ENCODE peak calls at places on chromosomes 16 and 17, in eight cellular contexts. One of them, this sample, is unnamed.

GRCh38 chr17:18025596-18026407 is 13.2 kb downstream of the ATPAF2 start:
- DNase-seq in body of pancreas: no peak
- DNase-seq in fibroblast of lung: peak; percentile 50
- DNase-seq in astrocyte of the spinal cord: no peak
- DNase-seq in cardiac muscle cell: peak; percentile 39
- DNase-seq in CD8-positive, alpha-beta memory T cell: no peak
- DNase-seq in DND-41: no peak
- DNase-seq in AG04449: no peak
- DNase-seq in this sample: no peak

GRCh38 chr16:85389679-85390470 is 223.2 kb upstream of the GSE1 start:
- DNase-seq in body of pancreas: peak; percentile 9
- DNase-seq in fibroblast of lung: no peak
- DNase-seq in astrocyte of the spinal cord: no peak
- DNase-seq in cardiac muscle cell: no peak
- DNase-seq in CD8-positive, alpha-beta memory T cell: no peak
- DNase-seq in DND-41: peak; percentile 3
- DNase-seq in AG04449: no peak
- DNase-seq in this sample: no peak

GRCh38 chr16:87457051-87457611 is 35.7 kb downstream of the ZCCHC14 start:
- DNase-seq in body of pancreas: no peak
- DNase-seq in fibroblast of lung: peak; percentile 78
- DNase-seq in astrocyte of the spinal cord: no peak
- DNase-seq in cardiac muscle cell: peak; percentile 28
- DNase-seq in CD8-positive, alpha-beta memory T cell: no peak
- DNase-seq in DND-41: no peak
- DNase-seq in AG04449: no peak
- DNase-seq in this sample: no peak

GRCh38 chr16:50371936-50372595 is 3.3 kb upstream of the BRD7 start:
- DNase-seq in body of pancreas: peak; percentile 30
- DNase-seq in fibroblast of lung: no peak
- DNase-seq in astrocyte of the spinal cord: no peak
- DNase-seq in cardiac muscle cell: peak; percentile 43
- DNase-seq in CD8-positive, alpha-beta memory T cell: no peak
- DNase-seq in DND-41: no peak
- DNase-seq in AG04449: no peak
- DNase-seq in this sample: no peak

GRCh38 chr17:40362696-40363479 is 1.6 kb downstream of the GJD3 start:
- DNase-seq in body of pancreas: peak; percentile 78
- DNase-seq in fibroblast of lung: peak; percentile 72
- DNase-seq in astrocyte of the spinal cord: peak; percentile 75
- DNase-seq in cardiac muscle cell: peak; percentile 80
- DNase-seq in CD8-positive, alpha-beta memory T cell: peak; percentile 70
- DNase-seq in DND-41: peak; percentile 84
- DNase-seq in AG04449: no peak
- DNase-seq in this sample: peak; percentile 73

GRCh38 chr17:6421700-6422604 is 13.0 kb downstream of the AIPL1 start:
- DNase-seq in body of pancreas: peak; percentile 78
- DNase-seq in fibroblast of lung: peak; percentile 46
- DNase-seq in astrocyte of the spinal cord: peak; percentile 61
- DNase-seq in cardiac muscle cell: peak; percentile 80
- DNase-seq in CD8-positive, alpha-beta memory T cell: peak; percentile 49
- DNase-seq in DND-41: peak; percentile 71
- DNase-seq in AG04449: no peak
- DNase-seq in this sample: peak; percentile 82

GRCh38 chr16:10862432-10862831 is 14.6 kb upstream of the CIITA start:
- DNase-seq in body of pancreas: peak; percentile 86
- DNase-seq in fibroblast of lung: peak; percentile 92
- DNase-seq in astrocyte of the spinal cord: peak; percentile 92
- DNase-seq in cardiac muscle cell: peak; percentile 79
- DNase-seq in CD8-positive, alpha-beta memory T cell: no peak
- DNase-seq in DND-41: no peak
- DNase-seq in AG04449: peak; percentile 5
- DNase-seq in this sample: peak; percentile 42

GRCh38 chr17:69069289-69069688 is 8.6 kb upstream of the ABCA9 start:
- DNase-seq in body of pancreas: no peak
- DNase-seq in fibroblast of lung: no peak
- DNase-seq in astrocyte of the spinal cord: no peak
- DNase-seq in cardiac muscle cell: no peak
- DNase-seq in CD8-positive, alpha-beta memory T cell: no peak
- DNase-seq in DND-41: no peak
- DNase-seq in AG04449: no peak
- DNase-seq in this sample: no peak

DNA sequence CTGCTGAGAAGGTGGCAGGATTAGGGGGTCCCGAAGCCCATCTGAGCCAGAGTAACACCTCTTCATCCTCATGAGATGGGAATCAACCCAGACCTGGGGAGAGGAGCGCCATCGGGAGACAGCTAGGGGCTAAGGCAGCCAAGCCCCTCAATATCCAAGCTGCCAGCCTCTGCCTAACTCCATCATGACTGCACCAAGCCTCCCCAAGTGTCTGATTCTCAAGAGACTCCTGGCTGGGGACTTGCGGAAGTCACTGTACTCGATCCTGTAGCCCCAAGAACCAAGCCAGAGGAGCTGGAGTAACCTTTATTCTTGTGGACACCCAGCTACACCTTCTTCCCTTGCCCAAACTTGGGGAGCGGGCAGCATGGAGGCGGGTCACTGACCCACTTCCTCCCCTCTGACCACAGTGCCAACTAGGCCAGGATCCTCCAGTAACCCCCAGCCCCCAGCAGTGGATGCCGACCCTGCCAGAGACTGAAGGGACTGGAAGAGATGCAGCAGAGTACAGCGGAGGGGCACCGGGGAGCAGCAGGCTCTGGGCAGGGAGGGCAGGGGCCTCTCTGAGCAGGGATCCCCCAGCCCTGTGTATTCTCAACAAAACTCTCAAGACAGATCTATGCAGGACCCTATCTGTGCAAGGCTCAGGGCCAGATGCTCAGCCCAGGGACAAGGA is 13.3 kb downstream of the HDAC5 start:
- DNase-seq in body of pancreas: no peak
- DNase-seq in fibroblast of lung: no peak
- DNase-seq in astrocyte of the spinal cord: no peak
- DNase-seq in cardiac muscle cell: no peak
- DNase-seq in CD8-positive, alpha-beta memory T cell: no peak
- DNase-seq in DND-41: no peak
- DNase-seq in AG04449: no peak
- DNase-seq in this sample: no peak
- H3K4me3 ChIP-seq in body of pancreas: no peak overlapping the region
- H3K4me3 ChIP-seq in fibroblast of lung: peak overlapping the region; percentile 56
- H3K4me3 ChIP-seq in astrocyte of the spinal cord: peak overlapping the region; percentile 30
- H3K4me3 ChIP-seq in cardiac muscle cell: peak overlapping the region; percentile 23
- H3K4me3 ChIP-seq in CD8-positive, alpha-beta memory T cell: no peak overlapping the region
- H3K4me3 ChIP-seq in DND-41: no peak overlapping the region
- H3K4me3 ChIP-seq in AG04449: peak overlapping the region; percentile 67
- H3K4me3 ChIP-seq in this sample: peak overlapping the region; percentile 55

GRCh38 chr16:55225972-55226542 is 97.9 kb upstream of the IRX6 start:
- DNase-seq in body of pancreas: no peak
- DNase-seq in fibroblast of lung: peak; percentile 2
- DNase-seq in astrocyte of the spinal cord: no peak
- DNase-seq in cardiac muscle cell: no peak
- DNase-seq in CD8-positive, alpha-beta memory T cell: no peak
- DNase-seq in DND-41: no peak
- DNase-seq in AG04449: no peak
- DNase-seq in this sample: no peak
- H3K4me3 ChIP-seq in body of pancreas: no peak overlapping the region
- H3K4me3 ChIP-seq in fibroblast of lung: no peak overlapping the region
- H3K4me3 ChIP-seq in astrocyte of the spinal cord: no peak overlapping the region
- H3K4me3 ChIP-seq in cardiac muscle cell: no peak overlapping the region
- H3K4me3 ChIP-seq in CD8-positive, alpha-beta memory T cell: no peak overlapping the region
- H3K4me3 ChIP-seq in DND-41: no peak overlapping the region
- H3K4me3 ChIP-seq in AG04449: no peak overlapping the region
- H3K4me3 ChIP-seq in this sample: no peak overlapping the region

DNA sequence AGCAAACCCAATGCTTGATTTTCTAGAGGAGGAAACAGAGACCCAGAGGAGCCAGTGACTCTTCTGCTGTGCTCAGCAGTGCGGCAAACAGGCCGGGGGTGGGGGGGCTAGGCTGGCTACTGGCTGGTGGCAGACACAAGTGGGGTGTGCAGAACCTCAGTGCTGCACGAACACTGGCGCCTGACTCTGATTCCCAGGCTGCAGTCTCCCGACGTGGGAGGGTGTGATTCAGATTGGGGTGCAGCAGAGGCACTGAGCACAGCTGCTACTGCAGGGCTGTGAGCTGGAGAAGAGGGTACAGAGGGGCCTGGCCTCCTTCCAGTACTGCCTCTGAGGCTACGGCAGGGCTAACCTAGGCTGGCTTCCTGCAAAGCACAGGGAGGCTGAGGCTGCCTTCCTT is 8.1 kb downstream of the RPL19 start:
- DNase-seq in body of pancreas: no peak
- DNase-seq in fibroblast of lung: no peak
- DNase-seq in astrocyte of the spinal cord: no peak
- DNase-seq in cardiac muscle cell: no peak
- DNase-seq in CD8-positive, alpha-beta memory T cell: peak; percentile 34
- DNase-seq in DND-41: no peak
- DNase-seq in AG04449: no peak
- DNase-seq in this sample: no peak
- H3K4me3 ChIP-seq in body of pancreas: no peak overlapping the region
- H3K4me3 ChIP-seq in fibroblast of lung: no peak overlapping the region
- H3K4me3 ChIP-seq in astrocyte of the spinal cord: no peak overlapping the region
- H3K4me3 ChIP-seq in cardiac muscle cell: no peak overlapping the region
- H3K4me3 ChIP-seq in CD8-positive, alpha-beta memory T cell: no peak overlapping the region
- H3K4me3 ChIP-seq in DND-41: no peak overlapping the region
- H3K4me3 ChIP-seq in AG04449: no peak overlapping the region
- H3K4me3 ChIP-seq in this sample: no peak overlapping the region

GRCh38 chr16:69839240-69839688 is 77.1 kb downstream of the WWP2 start:
- DNase-seq in body of pancreas: peak; percentile 56
- DNase-seq in fibroblast of lung: no peak
- DNase-seq in astrocyte of the spinal cord: no peak
- DNase-seq in cardiac muscle cell: no peak
- DNase-seq in CD8-positive, alpha-beta memory T cell: no peak
- DNase-seq in DND-41: no peak
- DNase-seq in AG04449: no peak
- DNase-seq in this sample: no peak
- H3K4me3 ChIP-seq in body of pancreas: no peak overlapping the region
- H3K4me3 ChIP-seq in fibroblast of lung: no peak overlapping the region
- H3K4me3 ChIP-seq in astrocyte of the spinal cord: no peak overlapping the region
- H3K4me3 ChIP-seq in cardiac muscle cell: no peak overlapping the region
- H3K4me3 ChIP-seq in CD8-positive, alpha-beta memory T cell: no peak overlapping the region
- H3K4me3 ChIP-seq in DND-41: no peak overlapping the region
- H3K4me3 ChIP-seq in AG04449: no peak overlapping the region
- H3K4me3 ChIP-seq in this sample: no peak overlapping the region

This sample was measured in heart left ventricle.